ENCODE peak calls at places on chromosomes 4 and X, in six cellular contexts. V, P, E, X, O and M are unnamed samples.

GRCh38 chrX:131393426-131393825 is 104.3 kb upstream of the IGSF1 start:
- DNase-seq in V (no peak), P (no peak), E (no peak), X (no peak), O (no peak), M (no peak)

GRCh38 chr4:151455212-151455611 is 46.2 kb downstream of the FHIP1A start:
- DNase-seq in V (peak; percentile 8), P (no peak), E (no peak), X (no peak), O (no peak), M (no peak)

GRCh38 chrX:6225307-6226052 is 3.2 kb downstream of the NLGN4X start:
- DNase-seq in V (peak; percentile 0), P (no peak), E (peak; percentile 21), X (no peak), O (no peak), M (no peak)

GRCh38 chr4:81353861-81354260 is 117.8 kb downstream of the RASGEF1B start:
- DNase-seq in V (no peak), P (no peak), E (no peak), X (no peak), O (no peak), M (peak; percentile 84)

GRCh38 chr4:156328882-156329281 is 375.2 kb upstream of the CTSO start:
- DNase-seq in V (no peak), P (no peak), E (no peak), X (no peak), O (no peak), M (no peak)

GRCh38 chr4:85086721-85087120 is 120.2 kb upstream of the WDFY3 start:
- DNase-seq in V (no peak), P (no peak), E (peak; percentile 76), X (no peak), O (peak; percentile 10), M (no peak)

GRCh38 chr4:47696823-47697222 is 141.0 kb downstream of the CORIN start:
- DNase-seq in V (no peak), P (no peak), E (no peak), X (no peak), O (no peak), M (no peak)

GRCh38 chr4:37981844-37982720 is 21.9 kb downstream of the PTTG2 start:
- DNase-seq in V (no peak), P (no peak), E (peak; percentile 85), X (no peak), O (no peak), M (peak; percentile 18)

GRCh38 chr4:42152507-42153504 is at the start of gene BEND4:
- DNase-seq in V (no peak), P (peak; percentile 37), E (peak; percentile 28), X (peak; percentile 55), O (no peak), M (no peak)

GRCh38 chrX:71269801-71270395 is 13.5 kb upstream of the NONO start:
- DNase-seq in V (no peak), P (no peak), E (no peak), X (no peak), O (no peak), M (no peak)

GRCh38 chrX:38358274-38358673 is 5.9 kb downstream of the OTC start:
- DNase-seq in V (no peak), P (no peak), E (no peak), X (no peak), O (no peak), M (no peak)

GRCh38 chr4:114378306-114378903 is 220.2 kb upstream of the UGT8 start:
- DNase-seq in V (no peak), P (no peak), E (peak; percentile 24), X (no peak), O (no peak), M (peak; percentile 65)

GRCh38 chr4:116913451-116913850 is 171.9 kb downstream of the TRAM1L1 start:
- DNase-seq in V (no peak), P (no peak), E (no peak), X (no peak), O (no peak), M (no peak)

GRCh38 chr4:100489316-100489715 is 28.5 kb downstream of the EMCN start:
- DNase-seq in V (no peak), P (no peak), E (no peak), X (no peak), O (peak; percentile 30), M (peak; percentile 19)

GRCh38 chr4:94403735-94404134 is 48.0 kb upstream of the PDLIM5 start:
- DNase-seq in V (no peak), P (no peak), E (no peak), X (no peak), O (no peak), M (no peak)

GRCh38 chr4:110512901-110513300 is 36.9 kb downstream of the ENPEP start:
- DNase-seq in V (no peak), P (no peak), E (no peak), X (no peak), O (no peak), M (no peak)

GRCh38 chr4:149048451-149049143 is 606.4 kb upstream of the NR3C2 start:
- DNase-seq in V (no peak), P (no peak), E (no peak), X (no peak), O (no peak), M (no peak)

GRCh38 chr4:141248029-141248428 is 27.3 kb downstream of the ZNF330 start:
- DNase-seq in V (no peak), P (no peak), E (no peak), X (no peak), O (peak; percentile 70), M (peak; percentile 71)

GRCh38 chrX:72029473-72030411 is 102.0 kb downstream of the RTL5 start:
- DNase-seq in V (no peak), P (peak; percentile 23), E (no peak), X (peak; percentile 39), O (peak; percentile 79), M (peak; percentile 90)

DNA sequence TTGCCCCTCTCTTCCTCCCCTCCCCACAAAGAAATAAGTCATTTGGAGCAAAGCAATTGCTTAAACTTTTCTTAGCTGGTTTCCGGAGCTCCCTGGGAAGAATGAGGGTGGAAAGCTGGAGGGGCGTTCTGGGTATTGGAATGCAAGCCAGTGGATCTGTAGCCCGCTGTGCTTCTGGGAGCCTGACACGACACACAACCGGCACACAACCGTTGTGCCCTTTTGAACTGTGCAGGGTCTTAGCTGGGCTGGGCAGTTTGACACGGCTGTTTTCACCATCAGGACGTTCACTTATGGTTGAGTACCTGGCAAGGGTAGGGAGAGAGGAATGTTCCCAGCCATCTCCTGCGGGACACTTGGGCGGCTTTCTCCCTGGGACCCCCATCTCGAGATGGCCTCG is 38.3 kb downstream of the SHROOM2 start:
- DNase-seq in V (no peak), P (no peak), E (no peak), X (no peak), O (peak; percentile 38), M (no peak)
- H3K18ac ChIP-seq in V (no peak overlapping the region), P (no peak overlapping the region), E (no peak overlapping the region), X (no peak overlapping the region), O (peak overlapping the region; percentile 18), M (no peak overlapping the region)

GRCh38 chr4:173014113-173014558 is 154.5 kb upstream of the GALNT7 start:
- DNase-seq in V (peak; percentile 54), P (peak; percentile 86), E (peak; percentile 93), X (peak; percentile 74), O (peak; percentile 74), M (peak; percentile 85)

GRCh38 chr4:173017802-173018201 is 150.8 kb upstream of the GALNT7 start:
- DNase-seq in V (no peak), P (no peak), E (no peak), X (no peak), O (no peak), M (no peak)

GRCh38 chr4:173012608-173013007 is 156.0 kb upstream of the GALNT7 start:
- DNase-seq in V (no peak), P (no peak), E (no peak), X (no peak), O (no peak), M (no peak)

GRCh38 chr4:173013232-173013932 is 155.2 kb upstream of the GALNT7 start:
- DNase-seq in V (peak; percentile 71), P (peak; percentile 57), E (peak; percentile 61), X (peak; percentile 88), O (peak; percentile 64), M (peak; percentile 48)

DNA sequence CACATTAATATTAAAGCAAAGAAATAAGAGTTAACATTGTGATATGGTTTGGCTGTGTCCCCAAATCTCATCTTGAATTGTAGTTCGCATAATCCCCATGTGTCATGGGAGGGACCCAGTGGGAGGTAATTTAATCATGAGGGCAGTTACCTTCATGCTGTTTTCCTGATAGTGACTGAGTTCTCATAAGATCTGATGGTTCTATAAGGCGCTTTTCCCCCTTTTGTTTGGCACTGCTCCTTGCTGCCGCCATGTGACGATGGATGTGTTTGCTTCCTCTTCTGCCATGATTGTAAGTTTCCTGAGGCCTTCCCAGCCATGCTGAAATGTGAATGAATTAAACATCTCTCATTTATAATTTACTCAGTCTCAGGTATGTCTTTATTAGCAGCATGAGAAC is 153.8 kb upstream of the GALNT7 start:
- DNase-seq in V (no peak), P (no peak), E (peak; percentile 81), X (no peak), O (no peak), M (no peak)
- H3K4me2 ChIP-seq in V (no peak overlapping the region), P (no peak overlapping the region), E (no peak overlapping the region), X (no peak overlapping the region), O (no peak overlapping the region), M (no peak overlapping the region)

GRCh38 chr4:8192748-8193738 is 6.0 kb upstream of the SH3TC1 start:
- DNase-seq in V (no peak), P (no peak), E (no peak), X (no peak), O (peak; percentile 82), M (peak; percentile 28)
- H3K18ac ChIP-seq in V (peak overlapping the region; percentile 40), P (no peak overlapping the region), E (no peak overlapping the region), X (no peak overlapping the region), O (no peak overlapping the region), M (no peak overlapping the region)

GRCh38 chr4:17510582-17510981 is 1.3 kb downstream of the QDPR start:
- DNase-seq in V (no peak), P (no peak), E (no peak), X (no peak), O (no peak), M (no peak)

GRCh38 chr4:17511041-17511949 is 595 bp downstream of the QDPR start:
- DNase-seq in V (peak; percentile 32), P (peak; percentile 49), E (peak; percentile 55), X (peak; percentile 68), O (peak; percentile 61), M (peak; percentile 33)

GRCh38 chr4:17514865-17515264 is at the start of gene CLRN2:
- DNase-seq in V (no peak), P (no peak), E (no peak), X (no peak), O (no peak), M (no peak)

GRCh38 chr4:17511950-17512795 is at the start of gene QDPR:
- DNase-seq in V (peak; percentile 82), P (peak; percentile 83), E (peak; percentile 87), X (peak; percentile 85), O (peak; percentile 77), M (peak; percentile 50)

DNA sequence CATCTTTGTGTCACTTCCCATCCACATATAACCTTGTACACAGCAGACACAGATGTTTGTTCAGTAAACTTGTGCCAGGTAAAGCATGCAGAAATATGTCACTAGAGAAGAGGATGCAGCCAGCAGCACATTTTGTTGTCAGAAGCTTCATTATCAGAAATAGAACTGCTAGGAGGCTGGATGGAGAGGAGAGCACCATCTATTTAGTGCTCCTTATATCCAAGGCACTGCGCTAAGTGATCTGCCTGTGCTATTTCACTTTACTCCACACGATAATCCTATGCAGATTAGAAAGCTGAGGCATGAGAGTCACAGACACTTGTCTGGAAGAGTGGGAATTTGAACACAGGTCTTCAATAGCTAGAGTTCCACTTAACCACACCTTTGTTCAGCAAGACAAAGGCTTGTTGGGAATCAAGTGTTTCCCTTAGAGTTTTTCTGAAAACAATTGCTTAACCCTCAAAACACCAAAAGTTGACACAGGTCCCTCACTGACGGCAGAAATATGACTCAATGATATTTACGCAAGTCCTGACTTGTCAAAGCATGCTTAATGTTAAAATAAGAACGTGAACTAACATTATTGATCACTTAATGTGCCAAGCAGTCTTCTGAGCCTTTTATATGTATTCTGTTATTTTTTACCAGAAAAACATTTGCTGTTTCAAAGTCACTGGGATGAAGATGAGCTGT is 1.2 kb upstream of the QDPR start:
- DNase-seq in V (no peak), P (no peak), E (no peak), X (no peak), O (no peak), M (no peak)
- H3K4me2 ChIP-seq in V (no peak overlapping the region), P (no peak overlapping the region), E (no peak overlapping the region), X (peak overlapping the region; percentile 91), O (no peak overlapping the region), M (no peak overlapping the region)